ENCODE peak calls at places on chromosome 10, in seven cellular contexts. One of them, this sample, is unnamed.

GRCh38 chr10:110305767-110306451 is 1.2 kb upstream of the SMNDC1 start:
- DNase-seq in neural progenitor cell: peak
- DNase-seq in activated CD8-positive, alpha-beta memory T cell treated with anti-CD3 and anti-CD28 coated beads for 24 hours: no peak
- DNase-seq in M059J: peak
- DNase-seq in mucosa of gallbladder: peak
- DNase-seq in stimulated activated naive CD8-positive, alpha-beta T cell treated with anti-CD3 and anti-CD28 coated beads, Interleukin-15, Interleukin-2, amounts not matched to agents 100 U/mL and 50 U/mL, for 24 hours: peak
- DNase-seq in HCEC 1CT: peak
- DNase-seq in this sample: peak

GRCh38 chr10:37125191-37125732 is at the start of gene ANKRD30A:
- DNase-seq in HCEC 1CT: no peak
- DNase-seq in mucosa of gallbladder: no peak
- DNase-seq in M059J: no peak
- DNase-seq in stimulated activated naive CD8-positive, alpha-beta T cell treated with anti-CD3 and anti-CD28 coated beads, Interleukin-15, Interleukin-2, amounts not matched to agents 100 U/mL and 50 U/mL, for 24 hours: no peak
- DNase-seq in activated CD8-positive, alpha-beta memory T cell treated with anti-CD3 and anti-CD28 coated beads for 24 hours: no peak
- DNase-seq in neural progenitor cell: no peak
- DNase-seq in this sample: no peak

GRCh38 chr10:100501423-100501822 is 18.2 kb downstream of the SEC31B start:
- DNase-seq in stimulated activated naive CD8-positive, alpha-beta T cell treated with anti-CD3 and anti-CD28 coated beads, Interleukin-15, Interleukin-2, amounts not matched to agents 100 U/mL and 50 U/mL, for 24 hours: no peak
- DNase-seq in HCEC 1CT: no peak
- DNase-seq in M059J: no peak
- DNase-seq in mucosa of gallbladder: no peak
- DNase-seq in activated CD8-positive, alpha-beta memory T cell treated with anti-CD3 and anti-CD28 coated beads for 24 hours: no peak
- DNase-seq in neural progenitor cell: no peak
- DNase-seq in this sample: no peak

GRCh38 chr10:132961-133898 is 2.0 kb upstream of the ZMYND11 start:
- DNase-seq in activated CD8-positive, alpha-beta memory T cell treated with anti-CD3 and anti-CD28 coated beads for 24 hours: no peak
- DNase-seq in stimulated activated naive CD8-positive, alpha-beta T cell treated with anti-CD3 and anti-CD28 coated beads, Interleukin-15, Interleukin-2, amounts not matched to agents 100 U/mL and 50 U/mL, for 24 hours: no peak
- DNase-seq in mucosa of gallbladder: no peak
- DNase-seq in neural progenitor cell: peak
- DNase-seq in HCEC 1CT: peak
- DNase-seq in M059J: peak
- DNase-seq in this sample: peak

GRCh38 chr10:48290286-48290685 is 15.8 kb upstream of the FRMPD2 start:
- DNase-seq in activated CD8-positive, alpha-beta memory T cell treated with anti-CD3 and anti-CD28 coated beads for 24 hours: no peak
- DNase-seq in mucosa of gallbladder: no peak
- DNase-seq in neural progenitor cell: no peak
- DNase-seq in M059J: no peak
- DNase-seq in HCEC 1CT: no peak
- DNase-seq in stimulated activated naive CD8-positive, alpha-beta T cell treated with anti-CD3 and anti-CD28 coated beads, Interleukin-15, Interleukin-2, amounts not matched to agents 100 U/mL and 50 U/mL, for 24 hours: no peak
- DNase-seq in this sample: no peak

GRCh38 chr10:84534168-84534567 is 205.8 kb downstream of the CCSER2 start:
- DNase-seq in HCEC 1CT: no peak
- DNase-seq in M059J: no peak
- DNase-seq in neural progenitor cell: no peak
- DNase-seq in stimulated activated naive CD8-positive, alpha-beta T cell treated with anti-CD3 and anti-CD28 coated beads, Interleukin-15, Interleukin-2, amounts not matched to agents 100 U/mL and 50 U/mL, for 24 hours: no peak
- DNase-seq in activated CD8-positive, alpha-beta memory T cell treated with anti-CD3 and anti-CD28 coated beads for 24 hours: no peak
- DNase-seq in mucosa of gallbladder: no peak
- DNase-seq in this sample: no peak

GRCh38 chr10:75764974-75765551 is 333.6 kb downstream of the LRMDA start:
- DNase-seq in neural progenitor cell: peak
- DNase-seq in stimulated activated naive CD8-positive, alpha-beta T cell treated with anti-CD3 and anti-CD28 coated beads, Interleukin-15, Interleukin-2, amounts not matched to agents 100 U/mL and 50 U/mL, for 24 hours: no peak
- DNase-seq in mucosa of gallbladder: no peak
- DNase-seq in M059J: no peak
- DNase-seq in HCEC 1CT: no peak
- DNase-seq in activated CD8-positive, alpha-beta memory T cell treated with anti-CD3 and anti-CD28 coated beads for 24 hours: no peak
- DNase-seq in this sample: no peak

GRCh38 chr10:80253266-80253962 is 36.0 kb downstream of the MAT1A start:
- DNase-seq in stimulated activated naive CD8-positive, alpha-beta T cell treated with anti-CD3 and anti-CD28 coated beads, Interleukin-15, Interleukin-2, amounts not matched to agents 100 U/mL and 50 U/mL, for 24 hours: no peak
- DNase-seq in M059J: no peak
- DNase-seq in neural progenitor cell: no peak
- DNase-seq in mucosa of gallbladder: no peak
- DNase-seq in HCEC 1CT: no peak
- DNase-seq in activated CD8-positive, alpha-beta memory T cell treated with anti-CD3 and anti-CD28 coated beads for 24 hours: no peak
- DNase-seq in this sample: no peak

GRCh38 chr10:541750-542371 is 147.6 kb downstream of the DIP2C start:
- DNase-seq in stimulated activated naive CD8-positive, alpha-beta T cell treated with anti-CD3 and anti-CD28 coated beads, Interleukin-15, Interleukin-2, amounts not matched to agents 100 U/mL and 50 U/mL, for 24 hours: no peak
- DNase-seq in activated CD8-positive, alpha-beta memory T cell treated with anti-CD3 and anti-CD28 coated beads for 24 hours: no peak
- DNase-seq in M059J: no peak
- DNase-seq in neural progenitor cell: no peak
- DNase-seq in mucosa of gallbladder: no peak
- DNase-seq in HCEC 1CT: no peak
- DNase-seq in this sample: no peak

GRCh38 chr10:112115781-112116385 is 67.7 kb downstream of the GPAM start:
- DNase-seq in activated CD8-positive, alpha-beta memory T cell treated with anti-CD3 and anti-CD28 coated beads for 24 hours: peak
- DNase-seq in HCEC 1CT: peak
- DNase-seq in mucosa of gallbladder: no peak
- DNase-seq in neural progenitor cell: peak
- DNase-seq in stimulated activated naive CD8-positive, alpha-beta T cell treated with anti-CD3 and anti-CD28 coated beads, Interleukin-15, Interleukin-2, amounts not matched to agents 100 U/mL and 50 U/mL, for 24 hours: peak
- DNase-seq in M059J: peak
- DNase-seq in this sample: peak

GRCh38 chr10:58475322-58476277 is 37.1 kb upstream of the BICC1 start:
- DNase-seq in stimulated activated naive CD8-positive, alpha-beta T cell treated with anti-CD3 and anti-CD28 coated beads, Interleukin-15, Interleukin-2, amounts not matched to agents 100 U/mL and 50 U/mL, for 24 hours: no peak
- DNase-seq in mucosa of gallbladder: no peak
- DNase-seq in HCEC 1CT: peak
- DNase-seq in neural progenitor cell: no peak
- DNase-seq in M059J: peak
- DNase-seq in activated CD8-positive, alpha-beta memory T cell treated with anti-CD3 and anti-CD28 coated beads for 24 hours: no peak
- DNase-seq in this sample: peak

GRCh38 chr10:121597504-121598241 is 571 bp downstream of the FGFR2 start:
- DNase-seq in HCEC 1CT: no peak
- DNase-seq in neural progenitor cell: peak
- DNase-seq in stimulated activated naive CD8-positive, alpha-beta T cell treated with anti-CD3 and anti-CD28 coated beads, Interleukin-15, Interleukin-2, amounts not matched to agents 100 U/mL and 50 U/mL, for 24 hours: no peak
- DNase-seq in M059J: no peak
- DNase-seq in activated CD8-positive, alpha-beta memory T cell treated with anti-CD3 and anti-CD28 coated beads for 24 hours: no peak
- DNase-seq in mucosa of gallbladder: no peak
- DNase-seq in this sample: no peak

GRCh38 chr10:71836594-71836970 is 14.5 kb downstream of the PSAP start:
- DNase-seq in activated CD8-positive, alpha-beta memory T cell treated with anti-CD3 and anti-CD28 coated beads for 24 hours: no peak
- DNase-seq in M059J: no peak
- DNase-seq in neural progenitor cell: no peak
- DNase-seq in stimulated activated naive CD8-positive, alpha-beta T cell treated with anti-CD3 and anti-CD28 coated beads, Interleukin-15, Interleukin-2, amounts not matched to agents 100 U/mL and 50 U/mL, for 24 hours: no peak
- DNase-seq in mucosa of gallbladder: no peak
- DNase-seq in HCEC 1CT: no peak
- DNase-seq in this sample: no peak

GRCh38 chr10:86666538-86666937 is 1.8 kb upstream of the LDB3 start:
- DNase-seq in HCEC 1CT: no peak
- DNase-seq in mucosa of gallbladder: no peak
- DNase-seq in neural progenitor cell: no peak
- DNase-seq in stimulated activated naive CD8-positive, alpha-beta T cell treated with anti-CD3 and anti-CD28 coated beads, Interleukin-15, Interleukin-2, amounts not matched to agents 100 U/mL and 50 U/mL, for 24 hours: no peak
- DNase-seq in activated CD8-positive, alpha-beta memory T cell treated with anti-CD3 and anti-CD28 coated beads for 24 hours: no peak
- DNase-seq in M059J: no peak
- DNase-seq in this sample: no peak

GRCh38 chr10:76769161-76769560 is 868.4 kb downstream of the KCNMA1 start:
- DNase-seq in HCEC 1CT: no peak
- DNase-seq in M059J: no peak
- DNase-seq in mucosa of gallbladder: no peak
- DNase-seq in stimulated activated naive CD8-positive, alpha-beta T cell treated with anti-CD3 and anti-CD28 coated beads, Interleukin-15, Interleukin-2, amounts not matched to agents 100 U/mL and 50 U/mL, for 24 hours: no peak
- DNase-seq in activated CD8-positive, alpha-beta memory T cell treated with anti-CD3 and anti-CD28 coated beads for 24 hours: no peak
- DNase-seq in neural progenitor cell: no peak
- DNase-seq in this sample: no peak

GRCh38 chr10:13316635-13317311 is 16.9 kb upstream of the PHYH start:
- DNase-seq in mucosa of gallbladder: no peak
- DNase-seq in M059J: no peak
- DNase-seq in stimulated activated naive CD8-positive, alpha-beta T cell treated with anti-CD3 and anti-CD28 coated beads, Interleukin-15, Interleukin-2, amounts not matched to agents 100 U/mL and 50 U/mL, for 24 hours: no peak
- DNase-seq in activated CD8-positive, alpha-beta memory T cell treated with anti-CD3 and anti-CD28 coated beads for 24 hours: no peak
- DNase-seq in HCEC 1CT: no peak
- DNase-seq in neural progenitor cell: no peak
- DNase-seq in this sample: no peak

GRCh38 chr10:92972066-92972870 is 88.3 kb upstream of the CYP26C1 start:
- DNase-seq in HCEC 1CT: peak
- DNase-seq in M059J: peak
- DNase-seq in activated CD8-positive, alpha-beta memory T cell treated with anti-CD3 and anti-CD28 coated beads for 24 hours: no peak
- DNase-seq in neural progenitor cell: no peak
- DNase-seq in stimulated activated naive CD8-positive, alpha-beta T cell treated with anti-CD3 and anti-CD28 coated beads, Interleukin-15, Interleukin-2, amounts not matched to agents 100 U/mL and 50 U/mL, for 24 hours: no peak
- DNase-seq in mucosa of gallbladder: no peak
- DNase-seq in this sample: peak

GRCh38 chr10:72502581-72502980 is 123.3 kb downstream of the MICU1 start:
- DNase-seq in M059J: peak
- DNase-seq in neural progenitor cell: no peak
- DNase-seq in stimulated activated naive CD8-positive, alpha-beta T cell treated with anti-CD3 and anti-CD28 coated beads, Interleukin-15, Interleukin-2, amounts not matched to agents 100 U/mL and 50 U/mL, for 24 hours: no peak
- DNase-seq in activated CD8-positive, alpha-beta memory T cell treated with anti-CD3 and anti-CD28 coated beads for 24 hours: no peak
- DNase-seq in HCEC 1CT: peak
- DNase-seq in mucosa of gallbladder: no peak
- DNase-seq in this sample: peak

GRCh38 chr10:70052462-70053211 is at the start of gene MACROH2A2:
- DNase-seq in M059J: peak
- DNase-seq in stimulated activated naive CD8-positive, alpha-beta T cell treated with anti-CD3 and anti-CD28 coated beads, Interleukin-15, Interleukin-2, amounts not matched to agents 100 U/mL and 50 U/mL, for 24 hours: peak
- DNase-seq in HCEC 1CT: peak
- DNase-seq in mucosa of gallbladder: peak
- DNase-seq in neural progenitor cell: peak
- DNase-seq in activated CD8-positive, alpha-beta memory T cell treated with anti-CD3 and anti-CD28 coated beads for 24 hours: peak
- DNase-seq in this sample: peak

GRCh38 chr10:99532687-99533495 is at the start of gene NKX2-3:
- DNase-seq in neural progenitor cell: peak
- DNase-seq in activated CD8-positive, alpha-beta memory T cell treated with anti-CD3 and anti-CD28 coated beads for 24 hours: no peak
- DNase-seq in HCEC 1CT: peak
- DNase-seq in stimulated activated naive CD8-positive, alpha-beta T cell treated with anti-CD3 and anti-CD28 coated beads, Interleukin-15, Interleukin-2, amounts not matched to agents 100 U/mL and 50 U/mL, for 24 hours: peak
- DNase-seq in M059J: peak
- DNase-seq in mucosa of gallbladder: peak
- DNase-seq in this sample: peak

GRCh38 chr10:119602241-119603095 is 5.7 kb upstream of the TIAL1 start:
- DNase-seq in HCEC 1CT: peak
- DNase-seq in mucosa of gallbladder: peak
- DNase-seq in activated CD8-positive, alpha-beta memory T cell treated with anti-CD3 and anti-CD28 coated beads for 24 hours: peak
- DNase-seq in M059J: peak
- DNase-seq in stimulated activated naive CD8-positive, alpha-beta T cell treated with anti-CD3 and anti-CD28 coated beads, Interleukin-15, Interleukin-2, amounts not matched to agents 100 U/mL and 50 U/mL, for 24 hours: peak
- DNase-seq in neural progenitor cell: peak
- DNase-seq in this sample: peak

GRCh38 chr10:97849101-97849490 is 547 bp upstream of the GOLGA7B start:
- DNase-seq in M059J: no peak
- DNase-seq in neural progenitor cell: no peak
- DNase-seq in mucosa of gallbladder: no peak
- DNase-seq in HCEC 1CT: no peak
- DNase-seq in stimulated activated naive CD8-positive, alpha-beta T cell treated with anti-CD3 and anti-CD28 coated beads, Interleukin-15, Interleukin-2, amounts not matched to agents 100 U/mL and 50 U/mL, for 24 hours: no peak
- DNase-seq in activated CD8-positive, alpha-beta memory T cell treated with anti-CD3 and anti-CD28 coated beads for 24 hours: no peak
- DNase-seq in this sample: no peak

GRCh38 chr10:119871881-119872609 is 598 bp downstream of the MCMBP start:
- DNase-seq in activated CD8-positive, alpha-beta memory T cell treated with anti-CD3 and anti-CD28 coated beads for 24 hours: peak
- DNase-seq in M059J: peak
- DNase-seq in stimulated activated naive CD8-positive, alpha-beta T cell treated with anti-CD3 and anti-CD28 coated beads, Interleukin-15, Interleukin-2, amounts not matched to agents 100 U/mL and 50 U/mL, for 24 hours: peak
- DNase-seq in mucosa of gallbladder: no peak
- DNase-seq in neural progenitor cell: peak
- DNase-seq in HCEC 1CT: peak
- DNase-seq in this sample: peak

GRCh38 chr10:78328592-78329404 is 295.1 kb downstream of the RPS24 start:
- DNase-seq in mucosa of gallbladder: peak
- DNase-seq in M059J: no peak
- DNase-seq in stimulated activated naive CD8-positive, alpha-beta T cell treated with anti-CD3 and anti-CD28 coated beads, Interleukin-15, Interleukin-2, amounts not matched to agents 100 U/mL and 50 U/mL, for 24 hours: no peak
- DNase-seq in activated CD8-positive, alpha-beta memory T cell treated with anti-CD3 and anti-CD28 coated beads for 24 hours: peak
- DNase-seq in HCEC 1CT: no peak
- DNase-seq in neural progenitor cell: no peak
- DNase-seq in this sample: no peak

GRCh38 chr10:72563327-72563932 is 62.4 kb downstream of the MICU1 start:
- DNase-seq in stimulated activated naive CD8-positive, alpha-beta T cell treated with anti-CD3 and anti-CD28 coated beads, Interleukin-15, Interleukin-2, amounts not matched to agents 100 U/mL and 50 U/mL, for 24 hours: peak
- DNase-seq in activated CD8-positive, alpha-beta memory T cell treated with anti-CD3 and anti-CD28 coated beads for 24 hours: no peak
- DNase-seq in mucosa of gallbladder: no peak
- DNase-seq in M059J: no peak
- DNase-seq in neural progenitor cell: no peak
- DNase-seq in HCEC 1CT: no peak
- DNase-seq in this sample: no peak

GRCh38 chr10:77637474-77637985 is at the start of gene KCNMA1:
- DNase-seq in stimulated activated naive CD8-positive, alpha-beta T cell treated with anti-CD3 and anti-CD28 coated beads, Interleukin-15, Interleukin-2, amounts not matched to agents 100 U/mL and 50 U/mL, for 24 hours: no peak
- DNase-seq in activated CD8-positive, alpha-beta memory T cell treated with anti-CD3 and anti-CD28 coated beads for 24 hours: no peak
- DNase-seq in neural progenitor cell: peak
- DNase-seq in M059J: peak
- DNase-seq in HCEC 1CT: peak
- DNase-seq in mucosa of gallbladder: no peak
- DNase-seq in this sample: peak

This sample was measured in EL.